ENCODE peak calls at places on chromosomes 5 and 9, in seven cellular contexts. One of them, this sample, is unnamed.

GRCh38 chr5:116671211-116671736 is 96.7 kb upstream of the SEMA6A start:
- DNase-seq in lung: no peak
- DNase-seq in cardiac muscle cell: no peak
- DNase-seq in IMR-90: no peak
- DNase-seq in endothelial cell: no peak
- DNase-seq in CD8-positive, alpha-beta T cell: no peak
- DNase-seq in HFF-Myc: no peak
- DNase-seq in this sample: no peak

GRCh38 chr9:111533099-111533785 is 8.3 kb downstream of the ZNF483 start:
- DNase-seq in lung: no peak
- DNase-seq in cardiac muscle cell: peak; percentile 66
- DNase-seq in IMR-90: peak; percentile 40
- DNase-seq in endothelial cell: no peak
- DNase-seq in CD8-positive, alpha-beta T cell: no peak
- DNase-seq in HFF-Myc: no peak
- DNase-seq in this sample: no peak

GRCh38 chr5:102753889-102754498 is 1.1 kb upstream of the PAM start:
- DNase-seq in lung: peak; percentile 33
- DNase-seq in cardiac muscle cell: peak; percentile 3
- DNase-seq in IMR-90: no peak
- DNase-seq in endothelial cell: no peak
- DNase-seq in CD8-positive, alpha-beta T cell: no peak
- DNase-seq in HFF-Myc: no peak
- DNase-seq in this sample: no peak

GRCh38 chr5:87127426-87127825 is 140.3 kb upstream of the RASA1 start:
- DNase-seq in lung: no peak
- DNase-seq in cardiac muscle cell: peak; percentile 43
- DNase-seq in IMR-90: peak; percentile 89
- DNase-seq in endothelial cell: no peak
- DNase-seq in CD8-positive, alpha-beta T cell: no peak
- DNase-seq in HFF-Myc: no peak
- DNase-seq in this sample: no peak

GRCh38 chr5:68258531-68258930 is 43.0 kb downstream of the PIK3R1 start:
- DNase-seq in lung: no peak
- DNase-seq in cardiac muscle cell: no peak
- DNase-seq in IMR-90: no peak
- DNase-seq in endothelial cell: no peak
- DNase-seq in CD8-positive, alpha-beta T cell: no peak
- DNase-seq in HFF-Myc: no peak
- DNase-seq in this sample: no peak

GRCh38 chr9:114678847-114679246 is 3.1 kb downstream of the TEX48 start:
- DNase-seq in lung: no peak
- DNase-seq in cardiac muscle cell: no peak
- DNase-seq in IMR-90: peak; percentile 51
- DNase-seq in endothelial cell: no peak
- DNase-seq in CD8-positive, alpha-beta T cell: no peak
- DNase-seq in HFF-Myc: no peak
- DNase-seq in this sample: no peak

GRCh38 chr5:142960309-142960696 is 190.1 kb downstream of the ARHGAP26 start:
- DNase-seq in lung: no peak
- DNase-seq in cardiac muscle cell: peak; percentile 61
- DNase-seq in IMR-90: peak; percentile 86
- DNase-seq in endothelial cell: no peak
- DNase-seq in CD8-positive, alpha-beta T cell: no peak
- DNase-seq in HFF-Myc: no peak
- DNase-seq in this sample: no peak

GRCh38 chr5:43192558-43193170 is 639 bp downstream of the NIM1K start:
- DNase-seq in lung: no peak
- DNase-seq in cardiac muscle cell: peak; percentile 35
- DNase-seq in IMR-90: peak; percentile 27
- DNase-seq in endothelial cell: peak; percentile 7
- DNase-seq in CD8-positive, alpha-beta T cell: no peak
- DNase-seq in HFF-Myc: no peak
- DNase-seq in this sample: peak; percentile 5

GRCh38 chr9:6268830-6269397 is 53.3 kb downstream of the IL33 start:
- DNase-seq in lung: no peak
- DNase-seq in cardiac muscle cell: no peak
- DNase-seq in IMR-90: no peak
- DNase-seq in endothelial cell: no peak
- DNase-seq in CD8-positive, alpha-beta T cell: no peak
- DNase-seq in HFF-Myc: no peak
- DNase-seq in this sample: no peak

GRCh38 chr5:39175273-39175955 is 43.9 kb downstream of the FYB1 start:
- DNase-seq in lung: no peak
- DNase-seq in cardiac muscle cell: no peak
- DNase-seq in IMR-90: no peak
- DNase-seq in endothelial cell: no peak
- DNase-seq in CD8-positive, alpha-beta T cell: no peak
- DNase-seq in HFF-Myc: no peak
- DNase-seq in this sample: no peak

GRCh38 chr9:38106488-38106887 is 37.5 kb upstream of the SHB start:
- DNase-seq in lung: no peak
- DNase-seq in cardiac muscle cell: no peak
- DNase-seq in IMR-90: no peak
- DNase-seq in endothelial cell: no peak
- DNase-seq in CD8-positive, alpha-beta T cell: no peak
- DNase-seq in HFF-Myc: no peak
- DNase-seq in this sample: no peak

GRCh38 chr9:37929441-37929895 is 25.5 kb upstream of the SLC25A51 start:
- DNase-seq in lung: no peak
- DNase-seq in cardiac muscle cell: peak; percentile 65
- DNase-seq in IMR-90: peak; percentile 66
- DNase-seq in endothelial cell: no peak
- DNase-seq in CD8-positive, alpha-beta T cell: no peak
- DNase-seq in HFF-Myc: peak; percentile 59
- DNase-seq in this sample: no peak

GRCh38 chr5:76715734-76716455 is at the start of gene F2R:
- DNase-seq in lung: no peak
- DNase-seq in cardiac muscle cell: peak; percentile 91
- DNase-seq in IMR-90: peak; percentile 70
- DNase-seq in endothelial cell: peak; percentile 78
- DNase-seq in CD8-positive, alpha-beta T cell: no peak
- DNase-seq in HFF-Myc: no peak
- DNase-seq in this sample: peak; percentile 62

GRCh38 chr9:107929439-107929838 is 439.9 kb upstream of the KLF4 start:
- DNase-seq in lung: peak; percentile 38
- DNase-seq in cardiac muscle cell: peak; percentile 72
- DNase-seq in IMR-90: peak; percentile 65
- DNase-seq in endothelial cell: no peak
- DNase-seq in CD8-positive, alpha-beta T cell: no peak
- DNase-seq in HFF-Myc: no peak
- DNase-seq in this sample: peak; percentile 7

GRCh38 chr9:76456202-76456926 is 2.6 kb upstream of the GCNT1 start:
- DNase-seq in lung: no peak
- DNase-seq in cardiac muscle cell: peak; percentile 69
- DNase-seq in IMR-90: peak; percentile 82
- DNase-seq in endothelial cell: peak; percentile 69
- DNase-seq in CD8-positive, alpha-beta T cell: peak; percentile 12
- DNase-seq in HFF-Myc: no peak
- DNase-seq in this sample: peak; percentile 27

GRCh38 chr5:15209053-15209762 is 290.8 kb upstream of the FBXL7 start:
- DNase-seq in lung: no peak
- DNase-seq in cardiac muscle cell: peak; percentile 61
- DNase-seq in IMR-90: no peak
- DNase-seq in endothelial cell: no peak
- DNase-seq in CD8-positive, alpha-beta T cell: no peak
- DNase-seq in HFF-Myc: no peak
- DNase-seq in this sample: no peak

GRCh38 chr9:131833906-131834305 is 94.0 kb upstream of the RAPGEF1 start:
- DNase-seq in lung: no peak
- DNase-seq in cardiac muscle cell: peak; percentile 4
- DNase-seq in IMR-90: peak; percentile 18
- DNase-seq in endothelial cell: no peak
- DNase-seq in CD8-positive, alpha-beta T cell: no peak
- DNase-seq in HFF-Myc: no peak
- DNase-seq in this sample: no peak

GRCh38 chr5:34663771-34664496 is 7.8 kb downstream of the RAI14 start:
- DNase-seq in lung: no peak
- DNase-seq in cardiac muscle cell: no peak
- DNase-seq in IMR-90: no peak
- DNase-seq in endothelial cell: no peak
- DNase-seq in CD8-positive, alpha-beta T cell: no peak
- DNase-seq in HFF-Myc: no peak
- DNase-seq in this sample: no peak

GRCh38 chr5:142828797-142829535 is 58.8 kb downstream of the ARHGAP26 start:
- DNase-seq in lung: no peak
- DNase-seq in cardiac muscle cell: no peak
- DNase-seq in IMR-90: no peak
- DNase-seq in endothelial cell: no peak
- DNase-seq in CD8-positive, alpha-beta T cell: no peak
- DNase-seq in HFF-Myc: no peak
- DNase-seq in this sample: no peak

GRCh38 chr9:87614402-87614801 is 111.5 kb upstream of the CTSL start:
- DNase-seq in lung: no peak
- DNase-seq in cardiac muscle cell: no peak
- DNase-seq in IMR-90: no peak
- DNase-seq in endothelial cell: no peak
- DNase-seq in CD8-positive, alpha-beta T cell: no peak
- DNase-seq in HFF-Myc: no peak
- DNase-seq in this sample: no peak

GRCh38 chr5:9468070-9468388 is 77.8 kb downstream of the SEMA5A start:
- DNase-seq in lung: no peak
- DNase-seq in cardiac muscle cell: peak; percentile 76
- DNase-seq in IMR-90: peak; percentile 94
- DNase-seq in endothelial cell: no peak
- DNase-seq in CD8-positive, alpha-beta T cell: no peak
- DNase-seq in HFF-Myc: no peak
- DNase-seq in this sample: no peak

GRCh38 chr9:95053611-95054440 is 263.7 kb downstream of the FANCC start:
- DNase-seq in lung: no peak
- DNase-seq in cardiac muscle cell: peak; percentile 27
- DNase-seq in IMR-90: peak; percentile 43
- DNase-seq in endothelial cell: no peak
- DNase-seq in CD8-positive, alpha-beta T cell: no peak
- DNase-seq in HFF-Myc: no peak
- DNase-seq in this sample: no peak

GRCh38 chr5:151612689-151613427 is 21.7 kb upstream of the FAT2 start:
- DNase-seq in lung: no peak
- DNase-seq in cardiac muscle cell: no peak
- DNase-seq in IMR-90: peak; percentile 11
- DNase-seq in endothelial cell: no peak
- DNase-seq in CD8-positive, alpha-beta T cell: no peak
- DNase-seq in HFF-Myc: no peak
- DNase-seq in this sample: peak; percentile 30

GRCh38 chr5:123696948-123697347 is 185.0 kb downstream of the CSNK1G3 start:
- DNase-seq in lung: no peak
- DNase-seq in cardiac muscle cell: peak; percentile 79
- DNase-seq in IMR-90: peak; percentile 7
- DNase-seq in endothelial cell: no peak
- DNase-seq in CD8-positive, alpha-beta T cell: no peak
- DNase-seq in HFF-Myc: no peak
- DNase-seq in this sample: no peak

DNA sequence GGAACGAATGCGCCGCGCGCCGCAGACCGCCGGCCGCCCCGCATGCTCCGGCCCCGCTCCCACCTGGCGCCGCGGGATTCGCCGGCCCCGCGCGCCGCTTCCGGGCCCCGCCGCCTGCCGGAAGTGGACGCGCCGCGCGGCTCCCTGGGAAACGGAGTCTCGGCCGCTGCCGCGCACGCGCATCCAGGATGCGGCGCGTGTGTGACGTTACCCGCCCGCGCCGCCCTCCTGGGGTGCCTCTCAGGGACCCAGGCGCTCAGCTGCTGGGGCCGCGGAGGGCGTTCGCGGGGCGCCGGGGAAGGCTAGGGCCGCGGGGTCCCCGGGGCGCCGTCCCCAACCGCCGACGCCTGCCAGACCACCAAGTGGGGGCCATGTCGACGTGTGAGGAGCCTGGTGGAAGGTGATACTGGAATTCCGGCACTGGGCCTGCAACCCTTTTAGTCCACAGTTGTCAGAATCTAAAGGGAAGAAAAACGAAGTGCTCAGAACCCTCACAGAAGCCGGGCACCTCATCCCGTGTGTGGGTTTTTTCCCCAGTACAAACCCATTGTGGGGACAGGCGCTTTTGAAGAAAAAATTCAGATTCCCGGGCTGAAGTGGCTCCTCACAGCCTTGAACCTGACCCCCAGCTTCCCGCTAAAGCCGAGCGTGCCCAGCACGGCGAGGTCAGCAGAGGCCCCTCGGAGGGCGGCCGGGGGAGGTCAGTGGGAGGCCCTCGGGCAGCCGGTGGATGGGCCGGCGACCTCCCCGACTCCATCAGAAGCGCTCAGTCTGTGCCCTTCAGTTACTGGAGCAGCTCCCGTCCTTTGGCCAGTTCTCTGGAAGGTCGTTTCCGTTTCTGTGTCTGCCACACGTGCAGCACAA is at the start of gene CLPTM1L:
- DNase-seq in lung: peak; percentile 79
- DNase-seq in cardiac muscle cell: peak; percentile 89
- DNase-seq in IMR-90: peak; percentile 81
- DNase-seq in endothelial cell: peak; percentile 86
- DNase-seq in CD8-positive, alpha-beta T cell: peak; percentile 82
- DNase-seq in HFF-Myc: peak; percentile 27
- DNase-seq in this sample: peak; percentile 90
- TF ChIP-seq CTCF in lung: no peak
- TF ChIP-seq CTCF in cardiac muscle cell: no peak
- TF ChIP-seq CTCF in IMR-90: no peak
- TF ChIP-seq CTCF in endothelial cell: no peak
- TF ChIP-seq CTCF in CD8-positive, alpha-beta T cell: no peak
- TF ChIP-seq CTCF in HFF-Myc: no peak
- TF ChIP-seq CTCF in this sample: no peak

DNA sequence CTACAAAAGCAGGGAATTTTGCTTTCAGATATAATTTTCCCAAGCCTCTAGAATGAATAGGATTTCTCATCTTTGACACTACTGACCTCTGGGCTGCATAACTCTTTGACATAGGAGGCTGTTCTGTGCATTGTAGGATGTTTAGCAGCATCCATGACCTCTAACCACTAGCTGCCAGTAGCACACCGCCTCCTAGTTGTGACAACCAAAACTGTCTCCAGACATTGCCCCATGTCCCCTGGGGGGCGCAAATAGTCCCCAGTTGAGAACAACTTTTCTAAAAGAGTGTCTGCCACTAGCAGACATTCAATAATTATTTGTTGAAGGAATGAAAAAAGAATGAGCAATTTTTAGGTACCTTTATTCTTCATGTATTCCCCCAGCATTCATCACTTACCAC is 51.8 kb downstream of the POU4F3 start:
- DNase-seq in lung: no peak
- DNase-seq in cardiac muscle cell: no peak
- DNase-seq in IMR-90: no peak
- DNase-seq in endothelial cell: peak; percentile 22
- DNase-seq in CD8-positive, alpha-beta T cell: no peak
- DNase-seq in HFF-Myc: no peak
- DNase-seq in this sample: peak; percentile 16
- TF ChIP-seq CTCF in lung: no peak
- TF ChIP-seq CTCF in cardiac muscle cell: no peak
- TF ChIP-seq CTCF in IMR-90: no peak
- TF ChIP-seq CTCF in endothelial cell: peak; percentile 37
- TF ChIP-seq CTCF in CD8-positive, alpha-beta T cell: no peak
- TF ChIP-seq CTCF in HFF-Myc: peak; percentile 35
- TF ChIP-seq CTCF in this sample: peak; percentile 24

GRCh38 chr9:33223696-33224095 is 16.3 kb upstream of the SPINK4 start:
- DNase-seq in lung: no peak
- DNase-seq in cardiac muscle cell: peak; percentile 48
- DNase-seq in IMR-90: no peak
- DNase-seq in endothelial cell: no peak
- DNase-seq in CD8-positive, alpha-beta T cell: no peak
- DNase-seq in HFF-Myc: no peak
- DNase-seq in this sample: no peak
- TF ChIP-seq CTCF in lung: no peak
- TF ChIP-seq CTCF in cardiac muscle cell: peak; percentile 35
- TF ChIP-seq CTCF in IMR-90: peak; percentile 31
- TF ChIP-seq CTCF in endothelial cell: no peak
- TF ChIP-seq CTCF in CD8-positive, alpha-beta T cell: no peak
- TF ChIP-seq CTCF in HFF-Myc: no peak
- TF ChIP-seq CTCF in this sample: no peak

GRCh38 chr5:171801-172331 is 19.4 kb upstream of the LRRC14B start:
- DNase-seq in lung: no peak
- DNase-seq in cardiac muscle cell: no peak
- DNase-seq in IMR-90: no peak
- DNase-seq in endothelial cell: no peak
- DNase-seq in CD8-positive, alpha-beta T cell: no peak
- DNase-seq in HFF-Myc: no peak
- DNase-seq in this sample: no peak
- TF ChIP-seq CTCF in lung: no peak
- TF ChIP-seq CTCF in cardiac muscle cell: no peak
- TF ChIP-seq CTCF in IMR-90: no peak
- TF ChIP-seq CTCF in endothelial cell: no peak
- TF ChIP-seq CTCF in CD8-positive, alpha-beta T cell: no peak
- TF ChIP-seq CTCF in HFF-Myc: no peak
- TF ChIP-seq CTCF in this sample: no peak

This sample was measured in Calu3.